ENCODE peak calls at places on chromosomes 11 and 22, in eight cellular contexts. One of them, this sample, is unnamed.

GRCh38 chr11:27004103-27004502 is 10.2 kb downstream of the FIBIN start:
- DNase-seq in stimulated activated CD4-positive, alpha-beta T cell treated with anti-CD3 and anti-CD28 coated beads, Interleukin-15, amount 100 ng/mL, for 1 hour: no peak
- DNase-seq in stimulated activated naive CD4-positive, alpha-beta T cell: no peak
- DNase-seq in CD14-positive monocyte: no peak
- DNase-seq in GM23338: no peak
- DNase-seq in GM13977: no peak
- DNase-seq in NCI-H446 treated with DMSO at 0.1 percent for 48 hours: no peak
- DNase-seq in D721Med: no peak
- DNase-seq in this sample: no peak

GRCh38 chr22:42357634-42358296 is 74.4 kb downstream of the NFAM1 start:
- DNase-seq in stimulated activated CD4-positive, alpha-beta T cell treated with anti-CD3 and anti-CD28 coated beads, Interleukin-15, amount 100 ng/mL, for 1 hour: no peak
- DNase-seq in stimulated activated naive CD4-positive, alpha-beta T cell: no peak
- DNase-seq in CD14-positive monocyte: no peak
- DNase-seq in GM23338: no peak
- DNase-seq in GM13977: no peak
- DNase-seq in NCI-H446 treated with DMSO at 0.1 percent for 48 hours: no peak
- DNase-seq in D721Med: no peak
- DNase-seq in this sample: no peak

GRCh38 chr11:32891657-32892354 is 805 bp upstream of the QSER1 start:
- DNase-seq in stimulated activated CD4-positive, alpha-beta T cell treated with anti-CD3 and anti-CD28 coated beads, Interleukin-15, amount 100 ng/mL, for 1 hour: no peak
- DNase-seq in stimulated activated naive CD4-positive, alpha-beta T cell: no peak
- DNase-seq in CD14-positive monocyte: no peak
- DNase-seq in GM23338: peak; percentile 79
- DNase-seq in GM13977: peak; percentile 32
- DNase-seq in NCI-H446 treated with DMSO at 0.1 percent for 48 hours: no peak
- DNase-seq in D721Med: no peak
- DNase-seq in this sample: no peak

GRCh38 chr11:1839924-1840779 is 1.4 kb downstream of the TNNI2 start:
- DNase-seq in stimulated activated CD4-positive, alpha-beta T cell treated with anti-CD3 and anti-CD28 coated beads, Interleukin-15, amount 100 ng/mL, for 1 hour: no peak
- DNase-seq in stimulated activated naive CD4-positive, alpha-beta T cell: no peak
- DNase-seq in CD14-positive monocyte: peak; percentile 95
- DNase-seq in GM23338: no peak
- DNase-seq in GM13977: peak; percentile 83
- DNase-seq in NCI-H446 treated with DMSO at 0.1 percent for 48 hours: no peak
- DNase-seq in D721Med: no peak
- DNase-seq in this sample: no peak

GRCh38 chr22:50211147-50211546 is 10.3 kb downstream of the SELENOO start:
- DNase-seq in stimulated activated CD4-positive, alpha-beta T cell treated with anti-CD3 and anti-CD28 coated beads, Interleukin-15, amount 100 ng/mL, for 1 hour: no peak
- DNase-seq in stimulated activated naive CD4-positive, alpha-beta T cell: no peak
- DNase-seq in CD14-positive monocyte: no peak
- DNase-seq in GM23338: no peak
- DNase-seq in GM13977: no peak
- DNase-seq in NCI-H446 treated with DMSO at 0.1 percent for 48 hours: no peak
- DNase-seq in D721Med: no peak
- DNase-seq in this sample: no peak

GRCh38 chr11:134469627-134470026 is 57.6 kb upstream of the B3GAT1 start:
- DNase-seq in stimulated activated CD4-positive, alpha-beta T cell treated with anti-CD3 and anti-CD28 coated beads, Interleukin-15, amount 100 ng/mL, for 1 hour: no peak
- DNase-seq in stimulated activated naive CD4-positive, alpha-beta T cell: no peak
- DNase-seq in CD14-positive monocyte: no peak
- DNase-seq in GM23338: peak; percentile 47
- DNase-seq in GM13977: peak; percentile 45
- DNase-seq in NCI-H446 treated with DMSO at 0.1 percent for 48 hours: peak; percentile 1
- DNase-seq in D721Med: no peak
- DNase-seq in this sample: no peak

GRCh38 chr22:20807315-20807752 is 33.4 kb downstream of the SERPIND1 start:
- DNase-seq in stimulated activated CD4-positive, alpha-beta T cell treated with anti-CD3 and anti-CD28 coated beads, Interleukin-15, amount 100 ng/mL, for 1 hour: no peak
- DNase-seq in stimulated activated naive CD4-positive, alpha-beta T cell: no peak
- DNase-seq in CD14-positive monocyte: no peak
- DNase-seq in GM23338: no peak
- DNase-seq in GM13977: no peak
- DNase-seq in NCI-H446 treated with DMSO at 0.1 percent for 48 hours: peak; percentile 5
- DNase-seq in D721Med: no peak
- DNase-seq in this sample: no peak

GRCh38 chr11:119038884-119039283 is 8.2 kb upstream of the SLC37A4 start:
- DNase-seq in stimulated activated CD4-positive, alpha-beta T cell treated with anti-CD3 and anti-CD28 coated beads, Interleukin-15, amount 100 ng/mL, for 1 hour: no peak
- DNase-seq in stimulated activated naive CD4-positive, alpha-beta T cell: no peak
- DNase-seq in CD14-positive monocyte: no peak
- DNase-seq in GM23338: no peak
- DNase-seq in GM13977: no peak
- DNase-seq in NCI-H446 treated with DMSO at 0.1 percent for 48 hours: no peak
- DNase-seq in D721Med: no peak
- DNase-seq in this sample: no peak

GRCh38 chr11:118980191-118980881 is 8.8 kb downstream of the FOXR1 start:
- DNase-seq in stimulated activated CD4-positive, alpha-beta T cell treated with anti-CD3 and anti-CD28 coated beads, Interleukin-15, amount 100 ng/mL, for 1 hour: no peak
- DNase-seq in stimulated activated naive CD4-positive, alpha-beta T cell: no peak
- DNase-seq in CD14-positive monocyte: no peak
- DNase-seq in GM23338: peak; percentile 85
- DNase-seq in GM13977: peak; percentile 14
- DNase-seq in NCI-H446 treated with DMSO at 0.1 percent for 48 hours: no peak
- DNase-seq in D721Med: no peak
- DNase-seq in this sample: no peak

GRCh38 chr11:29641201-29641600 is 375.6 kb downstream of the KCNA4 start:
- DNase-seq in stimulated activated CD4-positive, alpha-beta T cell treated with anti-CD3 and anti-CD28 coated beads, Interleukin-15, amount 100 ng/mL, for 1 hour: no peak
- DNase-seq in stimulated activated naive CD4-positive, alpha-beta T cell: no peak
- DNase-seq in CD14-positive monocyte: no peak
- DNase-seq in GM23338: no peak
- DNase-seq in GM13977: no peak
- DNase-seq in NCI-H446 treated with DMSO at 0.1 percent for 48 hours: no peak
- DNase-seq in D721Med: no peak
- DNase-seq in this sample: no peak

GRCh38 chr11:60282291-60282690 is 1.8 kb downstream of the MS4A4A start:
- DNase-seq in stimulated activated CD4-positive, alpha-beta T cell treated with anti-CD3 and anti-CD28 coated beads, Interleukin-15, amount 100 ng/mL, for 1 hour: no peak
- DNase-seq in stimulated activated naive CD4-positive, alpha-beta T cell: no peak
- DNase-seq in CD14-positive monocyte: peak; percentile 64
- DNase-seq in GM23338: no peak
- DNase-seq in GM13977: no peak
- DNase-seq in NCI-H446 treated with DMSO at 0.1 percent for 48 hours: no peak
- DNase-seq in D721Med: no peak
- DNase-seq in this sample: no peak

GRCh38 chr11:16895306-16895705 is 118.9 kb downstream of the PLEKHA7 start:
- DNase-seq in stimulated activated CD4-positive, alpha-beta T cell treated with anti-CD3 and anti-CD28 coated beads, Interleukin-15, amount 100 ng/mL, for 1 hour: no peak
- DNase-seq in stimulated activated naive CD4-positive, alpha-beta T cell: no peak
- DNase-seq in CD14-positive monocyte: no peak
- DNase-seq in GM23338: no peak
- DNase-seq in GM13977: no peak
- DNase-seq in NCI-H446 treated with DMSO at 0.1 percent for 48 hours: no peak
- DNase-seq in D721Med: no peak
- DNase-seq in this sample: no peak

GRCh38 chr11:57681168-57681567 is 13.3 kb downstream of the ZDHHC5 start:
- DNase-seq in stimulated activated CD4-positive, alpha-beta T cell treated with anti-CD3 and anti-CD28 coated beads, Interleukin-15, amount 100 ng/mL, for 1 hour: no peak
- DNase-seq in stimulated activated naive CD4-positive, alpha-beta T cell: no peak
- DNase-seq in CD14-positive monocyte: no peak
- DNase-seq in GM23338: no peak
- DNase-seq in GM13977: no peak
- DNase-seq in NCI-H446 treated with DMSO at 0.1 percent for 48 hours: no peak
- DNase-seq in D721Med: peak; percentile 55
- DNase-seq in this sample: no peak

GRCh38 chr22:36419177-36419911 is 31.6 kb upstream of the MYH9 start:
- DNase-seq in stimulated activated CD4-positive, alpha-beta T cell treated with anti-CD3 and anti-CD28 coated beads, Interleukin-15, amount 100 ng/mL, for 1 hour: no peak
- DNase-seq in stimulated activated naive CD4-positive, alpha-beta T cell: no peak
- DNase-seq in CD14-positive monocyte: no peak
- DNase-seq in GM23338: peak; percentile 38
- DNase-seq in GM13977: no peak
- DNase-seq in NCI-H446 treated with DMSO at 0.1 percent for 48 hours: no peak
- DNase-seq in D721Med: no peak
- DNase-seq in this sample: no peak

GRCh38 chr11:1128333-1129142 is 29.2 kb upstream of the MUC5AC start:
- DNase-seq in stimulated activated CD4-positive, alpha-beta T cell treated with anti-CD3 and anti-CD28 coated beads, Interleukin-15, amount 100 ng/mL, for 1 hour: no peak
- DNase-seq in stimulated activated naive CD4-positive, alpha-beta T cell: no peak
- DNase-seq in CD14-positive monocyte: no peak
- DNase-seq in GM23338: no peak
- DNase-seq in GM13977: no peak
- DNase-seq in NCI-H446 treated with DMSO at 0.1 percent for 48 hours: no peak
- DNase-seq in D721Med: no peak
- DNase-seq in this sample: no peak

GRCh38 chr22:46744581-46744980 is 6.5 kb upstream of the CERK start:
- DNase-seq in stimulated activated CD4-positive, alpha-beta T cell treated with anti-CD3 and anti-CD28 coated beads, Interleukin-15, amount 100 ng/mL, for 1 hour: no peak
- DNase-seq in stimulated activated naive CD4-positive, alpha-beta T cell: no peak
- DNase-seq in CD14-positive monocyte: no peak
- DNase-seq in GM23338: no peak
- DNase-seq in GM13977: no peak
- DNase-seq in NCI-H446 treated with DMSO at 0.1 percent for 48 hours: no peak
- DNase-seq in D721Med: no peak
- DNase-seq in this sample: no peak

GRCh38 chr11:76695133-76695532 is 24.6 kb upstream of the LRRC32 start:
- DNase-seq in stimulated activated CD4-positive, alpha-beta T cell treated with anti-CD3 and anti-CD28 coated beads, Interleukin-15, amount 100 ng/mL, for 1 hour: no peak
- DNase-seq in stimulated activated naive CD4-positive, alpha-beta T cell: no peak
- DNase-seq in CD14-positive monocyte: no peak
- DNase-seq in GM23338: peak; percentile 43
- DNase-seq in GM13977: no peak
- DNase-seq in NCI-H446 treated with DMSO at 0.1 percent for 48 hours: no peak
- DNase-seq in D721Med: no peak
- DNase-seq in this sample: no peak

GRCh38 chr11:99505319-99505718 is 484.6 kb downstream of the CNTN5 start:
- DNase-seq in stimulated activated CD4-positive, alpha-beta T cell treated with anti-CD3 and anti-CD28 coated beads, Interleukin-15, amount 100 ng/mL, for 1 hour: no peak
- DNase-seq in stimulated activated naive CD4-positive, alpha-beta T cell: no peak
- DNase-seq in CD14-positive monocyte: no peak
- DNase-seq in GM23338: no peak
- DNase-seq in GM13977: no peak
- DNase-seq in NCI-H446 treated with DMSO at 0.1 percent for 48 hours: no peak
- DNase-seq in D721Med: no peak
- DNase-seq in this sample: no peak

This sample was measured in nephron progenitor cell.